ENCODE peak calls at places on chromosomes 5 and 9, in seven cellular contexts. Y is breast epithelium, Q is sigmoid colon, E is upper lobe of left lung, B is stomach, R is HCT116, O is transverse colon. A is an unnamed sample. For H3K4me1, the result is how much of the 10 kb centered on the place peaks cover.

GRCh38 chr5:90843443-90843842 is 284.8 kb downstream of the ADGRV1 start:
- DNase-seq in B (no peak), O (no peak), E (no peak), Q (no peak), R (no peak), Y (no peak), A (no peak)

GRCh38 chr9:70229579-70229978 is 29.2 kb upstream of the SMC5 start:
- DNase-seq in O (no peak), Y (no peak), Q (no peak), B (no peak), R (peak), E (no peak), A (no peak)

GRCh38 chr9:90909225-90909624 is 107.6 kb downstream of the SYK start:
- DNase-seq in R (no peak), B (no peak), Y (no peak), E (no peak), O (no peak), Q (no peak), A (no peak)

GRCh38 chr9:98990181-98990870 is 46.6 kb downstream of the COL15A1 start:
- DNase-seq in O (no peak), B (no peak), Y (no peak), Q (no peak), E (no peak), R (no peak), A (no peak)

GRCh38 chr5:146079695-146080361 is 25.5 kb downstream of the PLAC8L1 start:
- DNase-seq in O (no peak), E (no peak), R (peak), Y (no peak), B (no peak), Q (no peak), A (no peak)

GRCh38 chr5:53038196-53038847 is 49.2 kb downstream of the ITGA2 start:
- DNase-seq in E (no peak), B (no peak), Q (no peak), R (no peak), Y (no peak), O (no peak), A (no peak)

GRCh38 chr5:156149203-156149602 is 177.8 kb upstream of the SGCD start:
- DNase-seq in O (no peak), B (no peak), Y (no peak), R (no peak), Q (no peak), E (no peak), A (no peak)

GRCh38 chr9:38082456-38083287 is 13.6 kb upstream of the SHB start:
- DNase-seq in R (no peak), O (no peak), Q (peak), Y (no peak), B (no peak), E (no peak), A (peak)

GRCh38 chr9:73039253-73039915 is 86.5 kb upstream of the ALDH1A1 start:
- DNase-seq in R (no peak), Y (peak), B (no peak), O (peak), E (no peak), Q (peak), A (no peak)

GRCh38 chr9:132216861-132217655 is 55.2 kb downstream of the NTNG2 start:
- DNase-seq in R (no peak), E (no peak), Y (no peak), Q (no peak), B (no peak), O (no peak), A (peak)

GRCh38 chr5:174317261-174317894 is 271.9 kb downstream of the NSG2 start:
- DNase-seq in B (no peak), O (no peak), R (no peak), Y (no peak), E (no peak), Q (peak), A (peak)

GRCh38 chr9:125889122-125889523 is 141.9 kb downstream of the PBX3 start:
- DNase-seq in O (no peak), R (no peak), Q (peak), Y (no peak), B (no peak), E (peak), A (peak)

GRCh38 chr9:13688990-13689600 is 409.6 kb upstream of the MPDZ start:
- DNase-seq in B (no peak), R (no peak), Q (no peak), O (no peak), E (no peak), Y (no peak), A (no peak)

GRCh38 chr9:130122465-130122864 is 49.7 kb upstream of the NCS1 start:
- DNase-seq in B (no peak), R (no peak), E (no peak), O (no peak), Y (no peak), Q (no peak), A (peak)

GRCh38 chr5:43066231-43066798 is 26.2 kb upstream of the ANXA2R start:
- DNase-seq in E (peak), R (peak), Q (peak), O (peak), B (peak), Y (peak), A (peak)

GRCh38 chr9:826500-827280 is 14.8 kb upstream of the DMRT1 start:
- DNase-seq in O (no peak), Q (no peak), Y (no peak), R (no peak), B (no peak), E (no peak), A (peak)

GRCh38 chr5:33340195-33340594 is 100.6 kb upstream of the TARS1 start:
- DNase-seq in O (no peak), B (no peak), Y (no peak), E (no peak), Q (no peak), R (no peak), A (no peak)

GRCh38 chr5:56851258-56851941 is 36.1 kb downstream of the MAP3K1 start:
- DNase-seq in Y (no peak), E (no peak), B (no peak), O (no peak), Q (no peak), R (no peak), A (no peak)

GRCh38 chr5:89983206-89983605 is 426.4 kb downstream of the CETN3 start:
- DNase-seq in O (no peak), Y (no peak), B (no peak), E (no peak), Q (no peak), R (no peak), A (no peak)

GRCh38 chr5:177116631-177117373 is 16.8 kb upstream of the NSD1 start:
- DNase-seq in O (peak), B (peak), R (no peak), E (peak), Q (peak), Y (peak), A (peak)

GRCh38 chr5:1021136-1021968 is 12.8 kb downstream of the NKD2 start:
- DNase-seq in Q (peak), R (no peak), B (no peak), Y (no peak), O (no peak), E (peak), A (peak)

GRCh38 chr9:97503862-97504210 is 2.4 kb downstream of the TMOD1 start:
- DNase-seq in E (no peak), Q (no peak), O (no peak), R (no peak), B (no peak), Y (no peak), A (no peak)

GRCh38 chr9:96029722-96030515 is 154.4 kb downstream of the ERCC6L2 start:
- DNase-seq in O (no peak), Y (no peak), E (no peak), Q (no peak), B (peak), R (no peak), A (no peak)

GRCh38 chr9:107488400-107489143 is 997 bp downstream of the KLF4 start:
- DNase-seq in R (no peak), Q (peak), B (peak), Y (peak), O (peak), E (peak), A (peak)
- TF ChIP-seq POLR2AphosphoS5 in R (no peak), Q (peak), B (peak), Y (peak), O (peak), E (peak), A (peak)

DNA sequence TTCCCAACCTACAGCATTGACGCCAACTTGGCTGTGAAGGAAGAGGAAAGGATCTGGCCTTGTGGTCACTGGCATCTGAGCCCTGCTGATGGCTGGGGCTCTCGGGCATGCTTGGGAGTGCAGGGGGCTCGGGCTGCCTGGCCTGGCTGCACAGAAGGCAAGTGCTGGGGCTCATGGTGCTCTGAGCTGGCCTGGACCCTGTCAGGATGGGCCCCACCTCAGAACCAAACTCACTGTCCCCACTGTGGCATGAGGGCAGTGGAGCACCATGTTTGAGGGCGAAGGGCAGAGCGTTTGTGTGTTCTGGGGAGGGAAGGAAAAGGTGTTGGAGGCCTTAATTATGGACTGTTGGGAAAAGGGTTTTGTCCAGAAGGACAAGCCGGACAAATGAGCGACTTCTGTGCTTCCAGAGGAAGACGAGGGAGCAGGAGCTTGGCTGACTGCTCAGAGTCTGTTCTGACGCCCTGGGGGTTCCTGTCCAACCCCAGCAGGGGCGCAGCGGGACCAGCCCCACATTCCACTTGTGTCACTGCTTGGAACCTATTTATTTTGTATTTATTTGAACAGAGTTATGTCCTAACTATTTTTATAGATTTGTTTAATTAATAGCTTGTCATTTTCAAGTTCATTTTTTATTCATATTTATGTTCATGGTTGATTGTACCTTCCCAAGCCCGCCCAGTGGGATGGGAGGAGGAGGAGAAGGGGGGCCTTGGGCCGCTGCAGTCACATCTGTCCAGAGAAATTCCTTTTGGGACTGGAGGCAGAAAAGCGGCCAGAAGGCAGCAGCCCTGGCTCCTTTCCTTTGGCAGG is 19.4 kb downstream of the PTGES2 start:
- DNase-seq in Q (peak), R (no peak), Y (no peak), E (no peak), O (no peak), B (no peak), A (peak)
- TF ChIP-seq POLR2A in Q (no peak), R (no peak), Y (no peak), E (no peak), O (no peak), B (no peak), A (no peak)

GRCh38 chr5:158195811-158196210 is 336.9 kb upstream of the CLINT1 start:
- DNase-seq in Y (no peak), R (no peak), Q (no peak), O (no peak), E (no peak), B (no peak), A (no peak)
- H3K4me1 ChIP-seq in Y (under half), R (under half), Q (under half), O (under half), E (under half), B (under half), A (under half)

GRCh38 chr5:6043491-6044310 is 334.6 kb downstream of the MED10 start:
- DNase-seq in Q (no peak), Y (no peak), R (no peak), B (no peak), E (no peak), O (no peak), A (peak)
- TF ChIP-seq POLR2AphosphoS5 in Q (no peak), Y (no peak), R (no peak), B (no peak), E (no peak), O (no peak), A (no peak)

GRCh38 chr5:87399720-87400119 is 13.0 kb downstream of the CCNH start:
- DNase-seq in B (no peak), R (no peak), Y (no peak), E (no peak), O (no peak), Q (no peak), A (no peak)

GRCh38 chr5:87403409-87403808 is 9.3 kb downstream of the CCNH start:
- DNase-seq in E (no peak), O (no peak), R (no peak), Q (no peak), Y (no peak), B (no peak), A (no peak)

GRCh38 chr5:87398981-87399616 is 13.6 kb downstream of the CCNH start:
- DNase-seq in B (no peak), O (no peak), R (no peak), E (no peak), Y (no peak), Q (no peak), A (no peak)

GRCh38 chr5:87401626-87402025 is 11.1 kb downstream of the CCNH start:
- DNase-seq in O (no peak), B (no peak), R (no peak), Q (no peak), E (no peak), Y (no peak), A (no peak)

DNA sequence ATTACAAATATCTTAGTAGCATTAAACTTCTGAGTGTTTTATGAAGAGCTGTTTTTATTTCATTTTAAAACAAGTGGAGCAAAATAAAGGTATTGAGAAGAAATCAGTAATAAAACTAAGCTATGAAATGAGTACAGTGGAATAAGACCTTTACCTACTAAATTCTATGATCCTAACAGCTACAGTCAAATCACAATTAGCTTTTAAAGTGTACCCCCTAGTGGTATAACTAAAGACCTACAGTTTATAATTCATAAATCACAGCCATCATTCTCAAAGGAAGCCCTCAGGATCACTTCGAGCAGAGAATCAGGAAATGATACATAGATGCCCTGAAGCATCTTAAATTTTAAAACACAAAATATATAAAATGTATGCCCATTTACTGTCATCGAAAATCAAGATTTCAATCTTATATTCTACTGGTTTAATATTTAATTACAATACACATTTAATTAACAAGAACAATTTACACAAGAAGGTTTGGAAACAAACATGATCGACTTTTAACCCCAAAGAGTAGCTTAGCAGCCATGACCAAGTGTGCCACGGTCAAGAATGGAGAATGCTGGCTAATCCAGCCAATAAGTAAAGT is 12.3 kb downstream of the CCNH start:
- DNase-seq in Y (no peak), Q (no peak), O (no peak), R (peak), B (no peak), E (no peak), A (no peak)
- TF ChIP-seq POLR2A in Y (no peak), Q (no peak), O (no peak), R (no peak), B (no peak), E (no peak), A (no peak)

GRCh38 chr9:79613145-79613544 is 41.4 kb downstream of the TLE4 start:
- DNase-seq in O (no peak), Q (no peak), B (no peak), E (no peak), Y (no peak), R (no peak), A (no peak)
- H3K4me1 ChIP-seq in O (under half), Q (half or more), B (half or more), E (under half), Y (under half), R (under half), A (half or more)

GRCh38 chr5:103452089-103452488 is 110.5 kb downstream of the NUDT12 start:
- DNase-seq in B (no peak), Y (no peak), O (no peak), Q (no peak), R (no peak), E (no peak), A (no peak)
- TF ChIP-seq POLR2AphosphoS5 in B (no peak), Y (no peak), O (no peak), Q (no peak), R (no peak), E (no peak), A (no peak)

GRCh38 chr5:69462170-69462569 is 30.4 kb upstream of the OCLN start:
- DNase-seq in B (no peak), Q (no peak), Y (no peak), E (no peak), O (no peak), R (no peak), A (no peak)

GRCh38 chr5:69468631-69469030 is 24.0 kb upstream of the OCLN start:
- DNase-seq in B (no peak), Y (no peak), R (no peak), O (no peak), E (no peak), Q (no peak), A (no peak)

DNA sequence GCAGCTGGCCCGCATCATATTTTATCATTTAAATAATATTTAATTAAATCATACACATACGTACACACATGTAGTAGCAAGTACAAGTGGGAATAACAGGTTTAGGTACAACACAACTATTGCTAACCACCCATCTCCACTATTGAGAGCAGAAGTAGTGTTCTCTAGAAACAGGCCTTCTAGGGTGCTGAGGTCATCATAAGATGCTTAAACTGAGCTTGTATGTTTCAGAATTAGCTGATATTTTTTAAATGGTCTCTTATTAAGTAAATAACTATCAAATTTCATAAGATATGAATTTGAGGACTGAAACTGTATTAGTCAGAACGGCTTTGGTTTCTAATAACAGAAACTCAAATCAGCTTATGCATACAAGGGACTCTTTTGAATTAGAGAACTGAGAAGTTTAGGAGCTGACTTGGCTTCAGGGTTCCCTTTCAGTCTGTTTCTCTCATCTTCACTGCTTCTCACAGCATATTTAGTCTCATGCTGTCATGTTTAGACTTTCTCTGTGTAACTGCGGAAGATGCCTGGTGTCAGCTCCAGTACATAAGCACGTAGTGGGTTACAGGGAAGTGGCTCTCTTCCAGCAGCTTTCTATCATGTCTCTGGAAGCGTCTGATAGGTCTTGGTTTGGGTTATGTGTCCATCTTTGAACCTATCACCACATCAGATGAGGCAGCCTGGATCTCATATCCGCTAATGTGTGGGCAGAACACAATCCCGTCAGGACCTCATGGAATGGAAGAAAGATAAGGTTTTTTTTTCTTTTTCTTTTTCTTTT is 25.0 kb upstream of the OCLN start:
- DNase-seq in B (no peak), O (no peak), R (no peak), E (no peak), Y (no peak), Q (no peak), A (no peak)
- TF ChIP-seq POLR2A in B (no peak), O (no peak), R (no peak), E (no peak), Y (no peak), Q (no peak), A (no peak)